ENCODE peak calls at places on chromosomes 4 and X, in four cellular contexts. U is H1, Z is HepG2, S is GM12878. X is an unnamed sample.

GRCh38 chr4:12844111-12844510 is 640.0 kb downstream of the RAB28 start:
- DNase-seq in U (no peak), Z (no peak), S (no peak), X (no peak)

GRCh38 chr4:87353592-87353991 is 30.9 kb upstream of the HSD17B13 start:
- DNase-seq in Z (peak; percentile 29), S (peak; percentile 13), U (peak; percentile 13), X (peak; percentile 16)

GRCh38 chr4:125070869-125071268 is 243.9 kb upstream of the FAT4 start:
- DNase-seq in Z (no peak), U (no peak), S (no peak), X (no peak)

GRCh38 chr4:26325191-26325590 is 4.4 kb downstream of the RBPJ start:
- DNase-seq in S (no peak), U (no peak), Z (peak; percentile 42), X (no peak)

GRCh38 chr4:188021548-188022249 is 26.1 kb downstream of the ZFP42 start:
- DNase-seq in Z (no peak), U (no peak), S (no peak), X (no peak)

GRCh38 chr4:162274354-162274753 is 110.6 kb upstream of the FSTL5 start:
- DNase-seq in U (no peak), S (peak; percentile 40), Z (no peak), X (no peak)

GRCh38 chr4:8274772-8275241 is 5.3 kb downstream of the HTRA3 start:
- DNase-seq in S (no peak), Z (no peak), U (no peak), X (no peak)

GRCh38 chr4:67091668-67092067 is 453.6 kb downstream of the CENPC start:
- DNase-seq in U (no peak), S (no peak), Z (no peak), X (no peak)

GRCh38 chrX:75623535-75623934 is 100.7 kb upstream of the ZDHHC15 start:
- DNase-seq in U (no peak), Z (peak; percentile 1), S (no peak), X (no peak)

GRCh38 chr4:41095973-41096372 is 118.4 kb downstream of the APBB2 start:
- DNase-seq in U (no peak), S (peak; percentile 54), Z (no peak), X (no peak)

GRCh38 chrX:140318306-140318705 is 186.6 kb downstream of the SOX3 start:
- DNase-seq in Z (no peak), S (no peak), U (no peak), X (no peak)

GRCh38 chr4:30380404-30380998 is 339.7 kb upstream of the PCDH7 start:
- DNase-seq in Z (peak; percentile 23), U (peak; percentile 47), S (no peak), X (peak; percentile 40)

GRCh38 chr4:40629401-40630334 is at the start of gene RBM47:
- DNase-seq in Z (no peak), S (no peak), U (peak; percentile 79), X (no peak)

GRCh38 chrX:27633328-27633727 is 43.2 kb downstream of the DCAF8L2 start:
- DNase-seq in U (no peak), S (no peak), Z (no peak), X (no peak)

GRCh38 chr4:152408514-152409327 is 127.2 kb downstream of the FBXW7 start:
- DNase-seq in S (no peak), U (no peak), Z (peak; percentile 37), X (peak; percentile 13)

GRCh38 chr4:54482529-54482961 is 175.2 kb upstream of the KIT start:
- DNase-seq in U (no peak), S (no peak), Z (no peak), X (peak; percentile 31)

GRCh38 chr4:8274066-8274652 is 4.6 kb downstream of the HTRA3 start:
- DNase-seq in U (no peak), Z (no peak), S (no peak), X (no peak)

GRCh38 chrX:41350150-41350975 is 16.4 kb downstream of the DDX3X start:
- DNase-seq in Z (no peak), S (no peak), U (no peak), X (no peak)

GRCh38 chr4:8084712-8085490 is 73.7 kb downstream of the ABLIM2 start:
- DNase-seq in Z (no peak), S (no peak), U (no peak), X (no peak)

GRCh38 chr4:183035726-183036415 is 63.2 kb upstream of the WWC2 start:
- DNase-seq in U (no peak), Z (no peak), S (no peak), X (no peak)

GRCh38 chrX:2627272-2627867 is 63.7 kb upstream of the CD99 start:
- DNase-seq in Z (peak; percentile 71), S (no peak), U (no peak), X (peak; percentile 63)

GRCh38 chrX:134623293-134624045 is 34.8 kb downstream of the PLAC1 start:
- DNase-seq in Z (no peak), U (no peak), S (no peak), X (no peak)

GRCh38 chr4:112378858-112379257 is 81.7 kb downstream of the ALPK1 start:
- DNase-seq in S (no peak), U (no peak), Z (no peak), X (no peak)
- TF ChIP-seq EZH2 in S (no peak), U (no peak), Z (no peak), X (no peak)

GRCh38 chr4:184473515-184474260 is 662 bp downstream of the IRF2 start:
- DNase-seq in U (no peak), Z (no peak), S (no peak), X (peak; percentile 51)
- TF ChIP-seq TAF1 in U (no peak), Z (no peak), S (peak; percentile 49), X (no peak)

DNA sequence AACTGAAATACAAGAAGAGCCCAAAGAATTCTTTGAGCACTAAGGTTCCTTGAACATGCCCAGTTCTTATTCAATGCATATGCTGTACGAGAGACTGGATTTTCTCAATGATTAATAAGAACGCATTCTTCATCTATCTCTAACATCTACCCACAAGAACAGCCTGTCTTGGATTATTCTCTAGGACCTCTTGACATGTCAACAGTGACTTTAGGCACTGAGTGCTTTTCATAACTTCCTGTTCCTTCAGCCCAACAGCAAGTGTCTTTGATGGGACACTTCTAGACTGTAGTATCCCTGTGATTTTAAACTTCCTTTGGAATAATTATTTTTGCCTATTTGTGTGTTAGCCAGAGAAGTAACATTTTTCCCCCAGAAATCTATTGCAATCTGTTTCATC is 69.3 kb downstream of the OPHN1 start:
- DNase-seq in U (no peak), S (no peak), Z (no peak), X (no peak)
- TF ChIP-seq EZH2 in U (no peak), S (no peak), Z (no peak), X (no peak)

GRCh38 chr4:19725130-19725529 is 526.6 kb upstream of the SLIT2 start:
- DNase-seq in U (no peak), Z (no peak), S (no peak), X (no peak)

GRCh38 chr4:19727141-19727540 is 524.6 kb upstream of the SLIT2 start:
- DNase-seq in Z (no peak), S (no peak), U (no peak), X (no peak)

GRCh38 chr4:19728773-19729172 is 522.9 kb upstream of the SLIT2 start:
- DNase-seq in S (no peak), Z (no peak), U (no peak), X (no peak)

GRCh38 chr4:19735012-19735411 is 516.7 kb upstream of the SLIT2 start:
- DNase-seq in Z (no peak), U (no peak), S (no peak), X (no peak)

GRCh38 chr4:19729873-19730735 is 521.6 kb upstream of the SLIT2 start:
- DNase-seq in Z (no peak), U (no peak), S (no peak), X (no peak)
- TF ChIP-seq TAF1 in Z (no peak), U (no peak), S (no peak), X (no peak)

DNA sequence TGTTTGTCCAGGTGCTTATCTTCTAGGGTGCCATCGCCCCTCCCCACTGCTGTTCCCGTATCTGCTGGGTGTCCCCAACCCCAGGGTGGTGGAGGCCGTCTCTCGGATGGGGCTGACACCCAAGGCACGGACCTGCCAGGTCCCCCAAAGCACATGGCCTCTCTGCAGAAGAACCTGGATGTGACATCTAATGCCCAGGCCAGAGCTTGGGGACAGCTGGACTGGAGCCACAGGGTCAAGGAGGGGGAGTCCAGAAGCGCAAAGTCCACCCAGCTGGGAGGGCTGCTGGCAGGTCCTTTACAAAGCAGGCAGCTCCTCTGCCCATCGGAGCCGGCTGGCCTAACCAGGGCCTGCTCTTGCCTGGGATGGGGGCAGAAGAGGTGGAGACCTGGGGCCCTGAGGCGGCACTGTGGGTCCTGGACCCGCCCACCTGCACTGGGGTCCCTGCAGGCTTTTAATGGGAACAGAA is 751 bp upstream of the DOK7 start:
- DNase-seq in S (no peak), Z (peak; percentile 40), U (no peak), X (no peak)
- TF ChIP-seq EZH2 in S (no peak), Z (no peak), U (no peak), X (no peak)

DNA sequence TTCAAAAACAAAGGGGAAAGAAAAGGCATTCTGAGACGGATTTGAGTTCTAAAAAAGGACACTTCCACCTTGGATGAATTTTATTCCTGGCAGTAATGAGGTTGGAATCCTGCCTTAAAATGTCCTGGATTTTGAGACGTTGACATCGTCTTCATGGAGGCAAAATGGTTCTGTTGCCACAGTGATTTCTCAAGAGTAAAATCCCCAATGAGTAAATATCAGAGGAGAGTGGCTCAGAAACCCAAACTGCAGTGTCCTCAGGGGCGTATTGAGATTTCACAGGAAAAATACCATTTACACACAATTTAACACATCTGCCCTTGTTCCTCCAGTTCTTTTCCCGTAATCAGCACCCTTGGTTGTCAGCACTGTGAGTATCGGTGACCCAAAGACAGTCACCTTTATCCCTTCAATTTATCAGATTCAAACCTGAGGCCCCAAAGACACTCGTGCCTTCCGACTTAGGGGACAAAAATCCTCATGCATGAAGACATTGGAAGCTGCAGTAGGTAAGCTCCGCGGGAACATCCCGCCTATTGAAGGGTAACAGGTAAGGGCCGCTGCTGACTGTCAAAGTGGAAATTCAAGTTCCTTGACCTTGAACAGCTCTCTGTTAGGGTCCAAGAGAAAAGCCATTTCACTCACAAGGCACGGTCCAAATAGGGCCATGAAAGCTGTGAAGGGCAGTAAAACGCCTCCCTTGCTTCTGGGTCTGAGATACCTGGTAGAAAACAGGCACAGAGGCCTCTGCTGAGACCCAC is 34.4 kb downstream of the CCDC149 start:
- DNase-seq in U (no peak), S (no peak), Z (no peak), X (no peak)
- TF ChIP-seq TAF1 in U (no peak), S (no peak), Z (no peak), X (no peak)

GRCh38 chr4:80071643-80072606 is 1.1 kb downstream of the ANTXR2 start:
- DNase-seq in S (peak; percentile 30), U (peak; percentile 17), Z (peak; percentile 6), X (peak; percentile 58)
- TF ChIP-seq EZH2 in S (no peak), U (peak; percentile 52), Z (no peak), X (no peak)

GRCh38 chrX:130170752-130171445 is 863 bp upstream of the RAB33A start:
- DNase-seq in S (peak; percentile 39), Z (no peak), U (no peak), X (no peak)
- TF ChIP-seq TAF1 in S (no peak), Z (no peak), U (no peak), X (no peak)

GRCh38 chr4:16082424-16083216 is 1.2 kb downstream of the PROM1 start:
- DNase-seq in S (no peak), U (peak; percentile 70), Z (peak; percentile 39), X (no peak)
- TF ChIP-seq EZH2 in S (peak; percentile 31), U (peak; percentile 11), Z (peak; percentile 84), X (no peak)

X was measured in K562.